ENCODE peak calls at places on chromosomes 2 and 18, in five cellular contexts. E is substantia nigra, L is aorta, A is PC-9, W is prostate gland. J is an unnamed sample.
A peak's percentile ranks its signal among the peaks of the same experiment; 100 is the strongest.

GRCh38 chr2:72574886-72575285 is 250.9 kb downstream of the EXOC6B start:
- DNase-seq in L (no peak), W (no peak), E (no peak), A (no peak), J (no peak)

GRCh38 chr2:17747684-17748452 is 5.7 kb downstream of the SMC6 start:
- DNase-seq in L (no peak), E (no peak), A (no peak), W (no peak), J (no peak)

GRCh38 chr18:79791141-79791972 is 6.4 kb upstream of the KCNG2 start:
- DNase-seq in L (peak; percentile 46), E (no peak), A (peak; percentile 63), W (peak; percentile 58), J (peak; percentile 55)

GRCh38 chr18:27715751-27716150 is 461.2 kb downstream of the CDH2 start:
- DNase-seq in W (no peak), L (no peak), A (no peak), E (no peak), J (no peak)

GRCh38 chr2:42872736-42873135 is 80.4 kb upstream of the HAAO start:
- DNase-seq in A (no peak), E (no peak), L (no peak), W (no peak), J (no peak)

GRCh38 chr2:239596298-239596697 is 195.5 kb upstream of the HDAC4 start:
- DNase-seq in L (no peak), W (no peak), A (no peak), E (no peak), J (no peak)

GRCh38 chr2:86147793-86148192 is 41.8 kb downstream of the PTCD3 start:
- DNase-seq in E (no peak), W (no peak), A (no peak), L (no peak), J (no peak)

GRCh38 chr2:218180728-218181127 is 14.0 kb upstream of the CXCR1 start:
- DNase-seq in A (no peak), W (no peak), L (no peak), E (no peak), J (no peak)

GRCh38 chr18:4358618-4359017 is 96.5 kb downstream of the DLGAP1 start:
- DNase-seq in A (no peak), L (no peak), W (no peak), E (no peak), J (no peak)

GRCh38 chr2:61898810-61899209 is 6.7 kb upstream of the COMMD1 start:
- DNase-seq in A (peak; percentile 15), E (no peak), W (no peak), L (no peak), J (no peak)

GRCh38 chr2:215667544-215668243 is 231.8 kb upstream of the FN1 start:
- DNase-seq in E (no peak), W (no peak), L (no peak), A (no peak), J (no peak)

GRCh38 chr2:210288376-210288775 is 26.6 kb downstream of the MYL1 start:
- DNase-seq in L (no peak), A (no peak), W (no peak), E (no peak), J (no peak)

GRCh38 chr2:72330673-72331072 is 183.0 kb upstream of the CYP26B1 start:
- DNase-seq in L (no peak), W (no peak), E (no peak), A (no peak), J (no peak)

GRCh38 chr2:143158098-143158497 is 28.9 kb downstream of the ARHGAP15 start:
- DNase-seq in L (no peak), E (no peak), A (no peak), W (no peak), J (no peak)

GRCh38 chr18:61949946-61950345 is 57.1 kb upstream of the RNF152 start:
- DNase-seq in A (no peak), E (no peak), W (peak; percentile 75), L (no peak), J (no peak)

GRCh38 chr2:121044412-121044811 is 240.6 kb downstream of the TFCP2L1 start:
- DNase-seq in W (no peak), L (no peak), E (no peak), A (no peak), J (no peak)

GRCh38 chr2:79832540-79833234 is 319.8 kb downstream of the CTNNA2 start:
- DNase-seq in A (no peak), L (no peak), W (no peak), E (peak; percentile 11), J (no peak)

GRCh38 chr2:237437566-237437965 is 23.6 kb upstream of the COL6A3 start:
- DNase-seq in A (no peak), E (no peak), L (no peak), W (no peak), J (no peak)

GRCh38 chr2:53641290-53641689 is 126.3 kb upstream of the CHAC2 start:
- DNase-seq in L (no peak), A (no peak), E (no peak), W (no peak), J (no peak)

GRCh38 chr2:141517180-141517851 is 613.5 kb downstream of the LRP1B start:
- DNase-seq in W (no peak), E (no peak), L (no peak), A (no peak), J (no peak)

GRCh38 chr2:206217162-206217561 is 57.3 kb upstream of the ZDBF2 start:
- DNase-seq in L (no peak), W (no peak), E (no peak), A (no peak), J (no peak)

GRCh38 chr18:79898952-79899608 is 52.4 kb downstream of the SLC66A2 start:
- DNase-seq in A (no peak), W (peak; percentile 3), L (no peak), E (no peak), J (peak; percentile 74)

GRCh38 chr18:7603259-7604000 is 36.3 kb downstream of the PTPRM start:
- DNase-seq in W (no peak), A (no peak), L (no peak), E (no peak), J (no peak)

GRCh38 chr2:101080214-101081068 is 70.7 kb downstream of the TBC1D8 start:
- DNase-seq in L (no peak), A (no peak), E (no peak), W (peak; percentile 95), J (no peak)

GRCh38 chr2:46648141-46648742 is 168.9 kb downstream of the TMEM247 start:
- DNase-seq in A (peak; percentile 25), W (peak; percentile 59), L (no peak), E (no peak), J (no peak)
- H3K27ac ChIP-seq in A (peak overlapping the region; percentile 1), W (no peak overlapping the region), L (no peak overlapping the region), E (no peak overlapping the region), J (no peak overlapping the region)

GRCh38 chr2:169838743-169839489 is 11.7 kb downstream of the UBR3 start:
- DNase-seq in A (no peak), L (no peak), E (no peak), W (no peak), J (no peak)

GRCh38 chr2:169839954-169840746 is 12.9 kb downstream of the UBR3 start:
- DNase-seq in L (no peak), A (no peak), E (no peak), W (no peak), J (no peak)

GRCh38 chr2:169834401-169834800 is 7.1 kb downstream of the UBR3 start:
- DNase-seq in A (no peak), E (no peak), W (no peak), L (no peak), J (no peak)
- H3K27ac ChIP-seq in A (no peak overlapping the region), E (no peak overlapping the region), W (no peak overlapping the region), L (no peak overlapping the region), J (no peak overlapping the region)

DNA sequence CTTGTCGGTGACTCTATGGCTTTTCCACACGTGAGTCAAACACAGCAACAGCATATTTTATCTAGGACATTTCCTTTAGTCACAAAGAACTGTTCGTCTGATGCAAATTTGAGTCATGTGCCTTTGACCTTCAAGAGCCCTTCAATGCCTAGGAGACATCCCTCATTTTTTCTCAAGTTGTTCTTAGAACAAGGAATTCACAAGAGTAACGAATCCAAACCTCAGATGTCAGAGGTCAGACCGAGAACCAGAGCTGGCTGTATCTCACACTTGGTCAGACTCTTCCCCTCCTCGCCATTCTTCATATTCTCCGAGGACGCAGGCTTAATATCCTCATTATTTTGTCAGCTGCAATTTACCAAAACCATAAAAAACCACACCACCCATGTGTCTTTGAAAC is 60.6 kb upstream of the ALKAL2 start:
- DNase-seq in A (no peak), W (no peak), E (no peak), L (no peak), J (no peak)
- H3K27ac ChIP-seq in A (no peak overlapping the region), W (no peak overlapping the region), E (no peak overlapping the region), L (no peak overlapping the region), J (no peak overlapping the region)

DNA sequence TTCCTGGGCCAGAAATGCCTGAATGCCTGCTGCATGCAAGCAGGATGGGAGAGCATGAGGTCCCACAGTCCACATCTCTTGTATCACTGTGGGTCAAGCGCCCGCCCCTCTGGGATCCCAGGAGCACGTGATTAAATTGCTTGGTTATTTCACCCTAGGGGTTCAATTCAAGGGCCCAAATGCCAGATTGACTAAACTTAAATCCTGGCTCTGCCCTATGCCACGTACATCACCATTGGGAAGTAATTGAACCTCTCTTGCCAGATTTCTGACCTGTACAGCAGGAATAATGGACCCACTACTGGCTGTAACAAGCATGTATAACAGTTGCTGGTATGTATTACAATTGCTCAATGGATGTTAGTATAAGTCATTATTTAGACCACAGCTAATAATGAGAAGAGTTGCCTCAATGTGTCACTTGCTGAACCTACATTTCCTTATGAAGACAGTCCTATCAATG is 19.9 kb downstream of the FHL2 start:
- DNase-seq in A (no peak), L (no peak), W (no peak), E (no peak), J (no peak)
- H3K27ac ChIP-seq in A (no peak overlapping the region), L (no peak overlapping the region), W (peak overlapping the region; percentile 59), E (no peak overlapping the region), J (no peak overlapping the region)

GRCh38 chr18:58859935-58860334 is 4.7 kb upstream of the ZNF532 start:
- DNase-seq in E (no peak), L (no peak), A (no peak), W (no peak), J (no peak)
- H3K27ac ChIP-seq in E (peak overlapping the region; percentile 4), L (peak overlapping the region; percentile 87), A (no peak overlapping the region), W (peak overlapping the region; percentile 100), J (peak overlapping the region; percentile 50)

J was measured in left lung.